ENCODE peak calls at places on chromosomes 11 and 22, in four cellular contexts. N is GM12878, F is K562, T is A549. O is an unnamed sample.

GRCh38 chr22:48902001-48902869 is 925.4 kb downstream of the BRD1 start:
- DNase-seq in N (no peak), F (no peak), T (no peak), O (no peak)

GRCh38 chr11:119207300-119207570 is 1.1 kb downstream of the CBL start:
- DNase-seq in N (no peak), F (no peak), T (no peak), O (no peak)

GRCh38 chr11:10537587-10537986 is 3.4 kb downstream of the RNF141 start:
- DNase-seq in N (no peak), F (peak), T (no peak), O (no peak)

GRCh38 chr11:102367364-102367763 is 20.4 kb downstream of the BIRC2 start:
- DNase-seq in N (no peak), F (peak), T (peak), O (no peak)

GRCh38 chr11:131037873-131038272 is 121.6 kb upstream of the SNX19 start:
- DNase-seq in N (no peak), F (no peak), T (no peak), O (no peak)

GRCh38 chr22:23875801-23876200 is 18.1 kb downstream of the SLC2A11 start:
- DNase-seq in N (no peak), F (no peak), T (no peak), O (no peak)

GRCh38 chr22:27711756-27712155 is 89.8 kb downstream of the MN1 start:
- DNase-seq in N (no peak), F (no peak), T (no peak), O (no peak)

GRCh38 chr11:19800714-19801519 is 88.3 kb downstream of the NAV2 start:
- DNase-seq in N (no peak), F (no peak), T (no peak), O (no peak)

GRCh38 chr11:75388386-75389275 is 10.7 kb upstream of the RPS3 start:
- DNase-seq in N (no peak), F (peak), T (peak), O (peak)

GRCh38 chr11:72072348-72072747 is 8.0 kb downstream of the NUMA1 start:
- DNase-seq in N (no peak), F (no peak), T (no peak), O (no peak)

GRCh38 chr11:35715649-35716048 is 53.1 kb downstream of the TRIM44 start:
- DNase-seq in N (no peak), F (no peak), T (no peak), O (no peak)

GRCh38 chr22:31680764-31681624 is 19.0 kb upstream of the PISD start:
- DNase-seq in N (no peak), F (no peak), T (no peak), O (no peak)

GRCh38 chr22:30609260-30610185 is 2.5 kb downstream of the TCN2 start:
- DNase-seq in N (peak), F (peak), T (peak), O (no peak)
- TF ChIP-seq HDAC2 in N (no peak), F (no peak), T (no peak), O (no peak)

GRCh38 chr11:64608636-64609035 is 17.6 kb downstream of the SLC22A12 start:
- DNase-seq in N (no peak), F (no peak), T (no peak), O (no peak)
- TF ChIP-seq HDAC2 in N (no peak), F (no peak), T (no peak), O (no peak)

GRCh38 chr11:31800398-31801265 is 10.5 kb downstream of the PAX6 start:
- DNase-seq in N (no peak), F (no peak), T (no peak), O (no peak)
- TF ChIP-seq HDAC2 in N (no peak), F (no peak), T (no peak), O (no peak)

GRCh38 chr11:128784059-128784804 is 82.9 kb downstream of the KCNJ1 start:
- DNase-seq in N (no peak), F (no peak), T (no peak), O (peak)
- TF ChIP-seq HDAC2 in N (no peak), F (no peak), T (no peak), O (peak)

DNA sequence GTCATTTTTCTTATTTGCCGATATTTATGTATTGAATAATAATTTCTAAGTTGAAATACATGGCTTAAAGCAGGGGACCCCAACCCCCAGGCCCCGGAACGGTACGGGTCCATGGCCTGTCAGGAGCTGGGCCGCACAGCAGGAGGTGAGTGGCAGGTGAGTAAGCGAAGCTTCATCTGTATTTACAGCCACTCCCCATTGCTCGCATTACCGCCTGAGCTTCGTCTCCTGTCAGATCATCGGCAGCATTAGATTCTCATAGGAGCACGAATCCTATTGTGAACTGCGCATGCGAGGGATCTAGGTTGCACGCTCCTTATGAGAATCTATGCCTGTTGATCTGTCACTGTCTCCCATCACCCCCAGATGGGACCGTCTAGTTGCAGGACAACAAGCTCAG is 4.5 kb downstream of the ZMAT5 start:
- DNase-seq in N (no peak), F (no peak), T (no peak), O (no peak)
- TF ChIP-seq HDAC2 in N (no peak), F (no peak), T (no peak), O (no peak)

DNA sequence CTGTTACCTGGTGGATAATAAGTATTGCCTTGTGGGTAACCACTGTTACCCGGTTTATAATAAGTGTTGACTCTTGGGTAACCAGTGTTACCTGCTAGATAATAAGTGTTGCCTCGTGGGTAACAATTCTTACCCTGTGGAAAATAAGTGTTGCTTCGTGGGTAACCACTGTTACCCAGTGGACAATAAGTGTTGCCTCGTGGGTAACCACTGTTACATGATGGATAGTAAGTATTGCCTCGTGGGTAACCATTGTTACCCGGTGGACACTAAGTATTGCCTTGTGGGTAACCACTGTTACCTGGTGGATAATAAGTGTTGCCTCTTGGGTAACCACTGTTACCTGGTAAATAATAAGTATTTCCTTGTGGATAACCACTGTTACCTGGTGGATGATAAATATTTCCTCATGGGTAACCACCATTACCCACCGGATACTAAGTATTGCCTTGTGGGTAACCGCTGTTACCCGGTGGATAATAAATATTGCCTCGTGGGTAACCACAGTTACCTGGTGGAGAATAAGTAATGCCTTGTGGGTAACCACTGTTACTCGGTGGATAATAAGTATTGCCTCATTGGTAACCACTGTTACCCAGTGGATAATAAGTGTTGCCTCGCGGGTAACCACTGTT is 8.7 kb upstream of the NXPE4 start:
- DNase-seq in N (no peak), F (no peak), T (no peak), O (no peak)
- TF ChIP-seq HDAC2 in N (no peak), F (no peak), T (no peak), O (no peak)

GRCh38 chr11:33829430-33830141 is 55.3 kb upstream of the FBXO3 start:
- DNase-seq in N (peak), F (peak), T (peak), O (peak)
- TF ChIP-seq HDAC2 in N (no peak), F (no peak), T (no peak), O (no peak)

DNA sequence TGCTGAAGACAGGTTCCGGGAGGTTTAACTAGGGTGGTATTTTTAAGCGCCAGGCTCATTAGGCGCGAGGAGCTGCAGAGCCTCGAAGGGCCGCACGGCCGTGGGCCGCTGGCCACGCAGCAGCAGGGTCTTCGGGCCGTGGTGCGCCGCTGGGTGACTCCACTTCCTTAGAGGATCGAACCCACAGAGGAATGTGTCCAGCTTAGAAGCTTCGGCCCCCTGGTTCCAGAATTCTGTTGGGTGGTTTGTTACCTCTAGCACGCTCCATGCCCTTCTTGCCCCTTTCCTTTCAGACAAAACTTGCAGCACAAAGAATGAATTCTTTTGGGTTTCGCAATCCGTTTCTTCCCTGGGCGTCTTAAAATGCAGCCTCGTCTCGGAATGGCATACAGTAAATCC is 773 bp upstream of the PATL1 start:
- DNase-seq in N (no peak), F (no peak), T (no peak), O (peak)
- TF ChIP-seq HDAC2 in N (no peak), F (peak), T (no peak), O (peak)

GRCh38 chr22:26170112-26170492 is 840 bp downstream of the SEZ6L start:
- DNase-seq in N (no peak), F (no peak), T (no peak), O (no peak)
- TF ChIP-seq HDAC2 in N (no peak), F (no peak), T (no peak), O (no peak)